ENCODE peak calls at places on chromosome 1, in four cellular contexts. X is stomach; T is globus pallidus; P is activated CD8-positive, alpha-beta memory T cell treated with anti-CD3 and anti-CD28 coated beads for 48 hours. Q is an unnamed sample.

GRCh38 chr1:232174306-232174705 is 455.6 kb downstream of the SIPA1L2 start:
- DNase-seq in X (no peak), T (peak), P (no peak), Q (no peak)

GRCh38 chr1:209619696-209620483 is 32.3 kb downstream of the LAMB3 start:
- DNase-seq in X (no peak), T (no peak), P (no peak), Q (no peak)

GRCh38 chr1:107480548-107480947 is 339.7 kb downstream of the NTNG1 start:
- DNase-seq in X (peak), T (peak), P (no peak), Q (peak)

GRCh38 chr1:119275145-119275929 is 93.2 kb upstream of the HAO2 start:
- DNase-seq in X (peak), T (peak), P (no peak), Q (peak)

GRCh38 chr1:231241751-231242150 is 739 bp downstream of the GNPAT start:
- DNase-seq in X (no peak), T (peak), P (no peak), Q (peak)

GRCh38 chr1:20194224-20194623 is 7.9 kb upstream of the PLA2G2C start:
- DNase-seq in X (no peak), T (no peak), P (no peak), Q (no peak)

GRCh38 chr1:46533179-46533864 is 18.1 kb downstream of the KNCN start:
- DNase-seq in X (no peak), T (peak), P (peak), Q (peak)

GRCh38 chr1:112923956-112924349 is 32.0 kb downstream of the SLC16A1 start:
- DNase-seq in X (no peak), T (no peak), P (no peak), Q (no peak)

GRCh38 chr1:214854126-214854875 is 228.2 kb upstream of the KCNK2 start:
- DNase-seq in X (no peak), T (no peak), P (no peak), Q (no peak)

GRCh38 chr1:174743654-174744561 is 255.8 kb upstream of the CACYBP start:
- DNase-seq in X (no peak), T (peak), P (no peak), Q (no peak)

GRCh38 chr1:227948493-227949260 is 945 bp upstream of the WNT9A start:
- DNase-seq in X (peak), T (no peak), P (no peak), Q (no peak)

GRCh38 chr1:25590096-25590824 is 26.3 kb upstream of the MAN1C1 start:
- DNase-seq in X (peak), T (no peak), P (no peak), Q (peak)

GRCh38 chr1:198361373-198361772 is 179.1 kb downstream of the ATP6V1G3 start:
- DNase-seq in X (no peak), T (no peak), P (no peak), Q (no peak)

GRCh38 chr1:83029916-83030315 is 969.0 kb downstream of the TTLL7 start:
- DNase-seq in X (no peak), T (no peak), P (no peak), Q (no peak)

GRCh38 chr1:212608956-212609700 is 567 bp downstream of the ATF3 start:
- DNase-seq in X (peak), T (peak), P (peak), Q (peak)

GRCh38 chr1:228988655-228989054 is 253.4 kb downstream of the RHOU start:
- DNase-seq in X (no peak), T (no peak), P (no peak), Q (no peak)